ENCODE peak calls at places on chromosomes 6 and 20, in eight cellular contexts. One of them, this sample, is unnamed.

GRCh38 chr20:35515341-35515740 is 14.1 kb downstream of the C20orf173 start:
- DNase-seq in transverse colon: no peak
- DNase-seq in psoas muscle: no peak
- DNase-seq in brain microvascular endothelial cell: no peak
- DNase-seq in AG09309: no peak
- DNase-seq in kidney: no peak
- DNase-seq in neural progenitor cell: no peak
- DNase-seq in AG04450: no peak
- DNase-seq in this sample: no peak

GRCh38 chr20:57442888-57443239 is 51.7 kb downstream of the RBM38 start:
- DNase-seq in transverse colon: no peak
- DNase-seq in psoas muscle: peak; percentile 70
- DNase-seq in brain microvascular endothelial cell: no peak
- DNase-seq in AG09309: no peak
- DNase-seq in kidney: no peak
- DNase-seq in neural progenitor cell: no peak
- DNase-seq in AG04450: no peak
- DNase-seq in this sample: no peak

GRCh38 chr6:147691436-147691835 is 182.9 kb downstream of the SAMD5 start:
- DNase-seq in transverse colon: no peak
- DNase-seq in psoas muscle: no peak
- DNase-seq in brain microvascular endothelial cell: no peak
- DNase-seq in AG09309: no peak
- DNase-seq in kidney: no peak
- DNase-seq in neural progenitor cell: no peak
- DNase-seq in AG04450: no peak
- DNase-seq in this sample: no peak

GRCh38 chr6:24876496-24877465 is 59.0 kb downstream of the RIPOR2 start:
- DNase-seq in transverse colon: no peak
- DNase-seq in psoas muscle: no peak
- DNase-seq in brain microvascular endothelial cell: no peak
- DNase-seq in AG09309: no peak
- DNase-seq in kidney: no peak
- DNase-seq in neural progenitor cell: peak; percentile 20
- DNase-seq in AG04450: no peak
- DNase-seq in this sample: no peak

GRCh38 chr20:6055981-6056569 is 2.2 kb upstream of the LRRN4 start:
- DNase-seq in transverse colon: no peak
- DNase-seq in psoas muscle: no peak
- DNase-seq in brain microvascular endothelial cell: no peak
- DNase-seq in AG09309: no peak
- DNase-seq in kidney: no peak
- DNase-seq in neural progenitor cell: no peak
- DNase-seq in AG04450: no peak
- DNase-seq in this sample: no peak

GRCh38 chr6:119495230-119495683 is 145.7 kb upstream of the MAN1A1 start:
- DNase-seq in transverse colon: peak; percentile 46
- DNase-seq in psoas muscle: no peak
- DNase-seq in brain microvascular endothelial cell: no peak
- DNase-seq in AG09309: no peak
- DNase-seq in kidney: no peak
- DNase-seq in neural progenitor cell: no peak
- DNase-seq in AG04450: no peak
- DNase-seq in this sample: no peak

GRCh38 chr6:73511796-73512195 is 9.0 kb downstream of the EEF1A1 start:
- DNase-seq in transverse colon: no peak
- DNase-seq in psoas muscle: no peak
- DNase-seq in brain microvascular endothelial cell: no peak
- DNase-seq in AG09309: no peak
- DNase-seq in kidney: no peak
- DNase-seq in neural progenitor cell: no peak
- DNase-seq in AG04450: no peak
- DNase-seq in this sample: no peak

GRCh38 chr20:38094373-38094775 is 60.8 kb downstream of the RPRD1B start:
- DNase-seq in transverse colon: peak; percentile 33
- DNase-seq in psoas muscle: peak; percentile 70
- DNase-seq in brain microvascular endothelial cell: peak; percentile 81
- DNase-seq in AG09309: no peak
- DNase-seq in kidney: no peak
- DNase-seq in neural progenitor cell: no peak
- DNase-seq in AG04450: no peak
- DNase-seq in this sample: peak; percentile 76

GRCh38 chr20:37498066-37498702 is 22.9 kb upstream of the NNAT start:
- DNase-seq in transverse colon: no peak
- DNase-seq in psoas muscle: no peak
- DNase-seq in brain microvascular endothelial cell: no peak
- DNase-seq in AG09309: no peak
- DNase-seq in kidney: no peak
- DNase-seq in neural progenitor cell: no peak
- DNase-seq in AG04450: no peak
- DNase-seq in this sample: peak; percentile 23

GRCh38 chr20:13125486-13125885 is 95.6 kb upstream of the ISM1 start:
- DNase-seq in transverse colon: no peak
- DNase-seq in psoas muscle: no peak
- DNase-seq in brain microvascular endothelial cell: no peak
- DNase-seq in AG09309: no peak
- DNase-seq in kidney: no peak
- DNase-seq in neural progenitor cell: no peak
- DNase-seq in AG04450: no peak
- DNase-seq in this sample: no peak

GRCh38 chr6:34247481-34248197 is 1.2 kb downstream of the SMIM29 start:
- DNase-seq in transverse colon: no peak
- DNase-seq in psoas muscle: no peak
- DNase-seq in brain microvascular endothelial cell: no peak
- DNase-seq in AG09309: no peak
- DNase-seq in kidney: peak; percentile 73
- DNase-seq in neural progenitor cell: no peak
- DNase-seq in AG04450: no peak
- DNase-seq in this sample: no peak

GRCh38 chr6:32163559-32164258 is 686 bp upstream of the EGFL8 start:
- DNase-seq in transverse colon: no peak
- DNase-seq in psoas muscle: no peak
- DNase-seq in brain microvascular endothelial cell: no peak
- DNase-seq in AG09309: no peak
- DNase-seq in kidney: peak; percentile 67
- DNase-seq in neural progenitor cell: peak; percentile 43
- DNase-seq in AG04450: no peak
- DNase-seq in this sample: no peak

GRCh38 chr20:32972181-32973076 is 31.8 kb downstream of the SUN5 start:
- DNase-seq in transverse colon: peak; percentile 51
- DNase-seq in psoas muscle: no peak
- DNase-seq in brain microvascular endothelial cell: no peak
- DNase-seq in AG09309: no peak
- DNase-seq in kidney: peak; percentile 59
- DNase-seq in neural progenitor cell: no peak
- DNase-seq in AG04450: no peak
- DNase-seq in this sample: no peak

GRCh38 chr6:52307900-52308372 is 23.4 kb upstream of the MCM3 start:
- DNase-seq in transverse colon: no peak
- DNase-seq in psoas muscle: no peak
- DNase-seq in brain microvascular endothelial cell: no peak
- DNase-seq in AG09309: no peak
- DNase-seq in kidney: no peak
- DNase-seq in neural progenitor cell: no peak
- DNase-seq in AG04450: no peak
- DNase-seq in this sample: no peak

GRCh38 chr20:38270869-38271608 is 10.5 kb upstream of the KIAA1755 start:
- DNase-seq in transverse colon: no peak
- DNase-seq in psoas muscle: peak; percentile 73
- DNase-seq in brain microvascular endothelial cell: peak; percentile 97
- DNase-seq in AG09309: peak; percentile 82
- DNase-seq in kidney: peak; percentile 73
- DNase-seq in neural progenitor cell: no peak
- DNase-seq in AG04450: peak; percentile 92
- DNase-seq in this sample: peak; percentile 97

GRCh38 chr20:34012735-34013134 is 19.0 kb downstream of the RALY start:
- DNase-seq in transverse colon: no peak
- DNase-seq in psoas muscle: no peak
- DNase-seq in brain microvascular endothelial cell: no peak
- DNase-seq in AG09309: no peak
- DNase-seq in kidney: no peak
- DNase-seq in neural progenitor cell: no peak
- DNase-seq in AG04450: no peak
- DNase-seq in this sample: no peak

GRCh38 chr20:53829086-53829703 is 235.6 kb upstream of the ZNF217 start:
- DNase-seq in transverse colon: no peak
- DNase-seq in psoas muscle: no peak
- DNase-seq in brain microvascular endothelial cell: peak; percentile 92
- DNase-seq in AG09309: peak; percentile 97
- DNase-seq in kidney: no peak
- DNase-seq in neural progenitor cell: no peak
- DNase-seq in AG04450: peak; percentile 87
- DNase-seq in this sample: peak; percentile 99

GRCh38 chr6:122495612-122496011 is 24.0 kb upstream of the SERINC1 start:
- DNase-seq in transverse colon: no peak
- DNase-seq in psoas muscle: no peak
- DNase-seq in brain microvascular endothelial cell: no peak
- DNase-seq in AG09309: no peak
- DNase-seq in kidney: no peak
- DNase-seq in neural progenitor cell: no peak
- DNase-seq in AG04450: no peak
- DNase-seq in this sample: no peak

GRCh38 chr6:156718647-156719394 is 58.4 kb upstream of the ARID1B start:
- DNase-seq in transverse colon: peak; percentile 14
- DNase-seq in psoas muscle: peak; percentile 87
- DNase-seq in brain microvascular endothelial cell: peak; percentile 91
- DNase-seq in AG09309: peak; percentile 76
- DNase-seq in kidney: peak; percentile 92
- DNase-seq in neural progenitor cell: peak; percentile 16
- DNase-seq in AG04450: no peak
- DNase-seq in this sample: peak; percentile 58

GRCh38 chr6:35014786-35015185 is 125.7 kb downstream of the ANKS1A start:
- DNase-seq in transverse colon: no peak
- DNase-seq in psoas muscle: no peak
- DNase-seq in brain microvascular endothelial cell: no peak
- DNase-seq in AG09309: no peak
- DNase-seq in kidney: no peak
- DNase-seq in neural progenitor cell: no peak
- DNase-seq in AG04450: no peak
- DNase-seq in this sample: peak; percentile 64

GRCh38 chr6:53517021-53517420 is 27.9 kb downstream of the GCLC start:
- DNase-seq in transverse colon: no peak
- DNase-seq in psoas muscle: no peak
- DNase-seq in brain microvascular endothelial cell: peak; percentile 34
- DNase-seq in AG09309: no peak
- DNase-seq in kidney: no peak
- DNase-seq in neural progenitor cell: no peak
- DNase-seq in AG04450: no peak
- DNase-seq in this sample: no peak

GRCh38 chr6:134077301-134077700 is 24.9 kb upstream of the SLC2A12 start:
- DNase-seq in transverse colon: no peak
- DNase-seq in psoas muscle: no peak
- DNase-seq in brain microvascular endothelial cell: peak; percentile 30
- DNase-seq in AG09309: peak; percentile 5
- DNase-seq in kidney: no peak
- DNase-seq in neural progenitor cell: no peak
- DNase-seq in AG04450: no peak
- DNase-seq in this sample: peak; percentile 32

GRCh38 chr20:24768977-24769675 is 179.9 kb upstream of the CST7 start:
- DNase-seq in transverse colon: no peak
- DNase-seq in psoas muscle: no peak
- DNase-seq in brain microvascular endothelial cell: no peak
- DNase-seq in AG09309: no peak
- DNase-seq in kidney: no peak
- DNase-seq in neural progenitor cell: no peak
- DNase-seq in AG04450: no peak
- DNase-seq in this sample: no peak

GRCh38 chr6:55250400-55250799 is 76.1 kb downstream of the HCRTR2 start:
- DNase-seq in transverse colon: no peak
- DNase-seq in psoas muscle: no peak
- DNase-seq in brain microvascular endothelial cell: no peak
- DNase-seq in AG09309: no peak
- DNase-seq in kidney: no peak
- DNase-seq in neural progenitor cell: no peak
- DNase-seq in AG04450: no peak
- DNase-seq in this sample: no peak

GRCh38 chr6:136069119-136069518 is 181.0 kb downstream of the MTFR2 start:
- DNase-seq in transverse colon: no peak
- DNase-seq in psoas muscle: no peak
- DNase-seq in brain microvascular endothelial cell: peak; percentile 53
- DNase-seq in AG09309: no peak
- DNase-seq in kidney: no peak
- DNase-seq in neural progenitor cell: no peak
- DNase-seq in AG04450: peak; percentile 63
- DNase-seq in this sample: peak; percentile 82

GRCh38 chr20:48620112-48620485 is 207.7 kb downstream of the PREX1 start:
- DNase-seq in transverse colon: no peak
- DNase-seq in psoas muscle: no peak
- DNase-seq in brain microvascular endothelial cell: no peak
- DNase-seq in AG09309: no peak
- DNase-seq in kidney: no peak
- DNase-seq in neural progenitor cell: no peak
- DNase-seq in AG04450: no peak
- DNase-seq in this sample: no peak
- H3K4me3 ChIP-seq in transverse colon: peak overlapping the region; percentile 41
- H3K4me3 ChIP-seq in psoas muscle: no peak overlapping the region
- H3K4me3 ChIP-seq in brain microvascular endothelial cell: no peak overlapping the region
- H3K4me3 ChIP-seq in AG09309: no peak overlapping the region
- H3K4me3 ChIP-seq in kidney: no peak overlapping the region
- H3K4me3 ChIP-seq in neural progenitor cell: no peak overlapping the region
- H3K4me3 ChIP-seq in AG04450: no peak overlapping the region
- H3K4me3 ChIP-seq in this sample: no peak overlapping the region

GRCh38 chr6:127550403-127550802 is 26.6 kb upstream of the C6orf58 start:
- DNase-seq in transverse colon: no peak
- DNase-seq in psoas muscle: no peak
- DNase-seq in brain microvascular endothelial cell: no peak
- DNase-seq in AG09309: peak; percentile 31
- DNase-seq in kidney: no peak
- DNase-seq in neural progenitor cell: no peak
- DNase-seq in AG04450: no peak
- DNase-seq in this sample: peak; percentile 17

GRCh38 chr6:127547909-127548649 is 28.9 kb upstream of the C6orf58 start:
- DNase-seq in transverse colon: no peak
- DNase-seq in psoas muscle: no peak
- DNase-seq in brain microvascular endothelial cell: no peak
- DNase-seq in AG09309: no peak
- DNase-seq in kidney: no peak
- DNase-seq in neural progenitor cell: no peak
- DNase-seq in AG04450: no peak
- DNase-seq in this sample: peak; percentile 43

GRCh38 chr6:127547215-127547614 is 28.1 kb upstream of the MTCL3 start:
- DNase-seq in transverse colon: no peak
- DNase-seq in psoas muscle: no peak
- DNase-seq in brain microvascular endothelial cell: no peak
- DNase-seq in AG09309: no peak
- DNase-seq in kidney: no peak
- DNase-seq in neural progenitor cell: peak; percentile 19
- DNase-seq in AG04450: no peak
- DNase-seq in this sample: peak; percentile 32
- TF ChIP-seq CTCF in transverse colon: no peak
- TF ChIP-seq CTCF in psoas muscle: peak; percentile 8
- TF ChIP-seq CTCF in brain microvascular endothelial cell: peak; percentile 60
- TF ChIP-seq CTCF in AG09309: peak; percentile 38
- TF ChIP-seq CTCF in kidney: no peak
- TF ChIP-seq CTCF in neural progenitor cell: peak; percentile 59
- TF ChIP-seq CTCF in AG04450: peak; percentile 30
- TF ChIP-seq CTCF in this sample: peak; percentile 55

GRCh38 chr6:63597142-63598000 is 25.1 kb downstream of the LOC128125822 start:
- DNase-seq in transverse colon: no peak
- DNase-seq in psoas muscle: no peak
- DNase-seq in brain microvascular endothelial cell: no peak
- DNase-seq in AG09309: no peak
- DNase-seq in kidney: no peak
- DNase-seq in neural progenitor cell: no peak
- DNase-seq in AG04450: no peak
- DNase-seq in this sample: no peak
- H3K4me3 ChIP-seq in transverse colon: peak overlapping the region; percentile 62
- H3K4me3 ChIP-seq in psoas muscle: peak overlapping the region; percentile 75
- H3K4me3 ChIP-seq in brain microvascular endothelial cell: peak overlapping the region; percentile 63
- H3K4me3 ChIP-seq in AG09309: no peak overlapping the region
- H3K4me3 ChIP-seq in kidney: peak overlapping the region; percentile 83
- H3K4me3 ChIP-seq in neural progenitor cell: peak overlapping the region; percentile 70
- H3K4me3 ChIP-seq in AG04450: no peak overlapping the region
- H3K4me3 ChIP-seq in this sample: peak overlapping the region; percentile 47

GRCh38 chr6:70210462-70210861 is 92.4 kb downstream of the COL9A1 start:
- DNase-seq in transverse colon: no peak
- DNase-seq in psoas muscle: no peak
- DNase-seq in brain microvascular endothelial cell: no peak
- DNase-seq in AG09309: no peak
- DNase-seq in kidney: no peak
- DNase-seq in neural progenitor cell: no peak
- DNase-seq in AG04450: no peak
- DNase-seq in this sample: no peak
- TF ChIP-seq CTCF in transverse colon: peak; percentile 25
- TF ChIP-seq CTCF in psoas muscle: peak; percentile 17
- TF ChIP-seq CTCF in brain microvascular endothelial cell: peak; percentile 41
- TF ChIP-seq CTCF in AG09309: peak; percentile 10
- TF ChIP-seq CTCF in kidney: peak; percentile 7
- TF ChIP-seq CTCF in neural progenitor cell: peak; percentile 53
- TF ChIP-seq CTCF in AG04450: peak; percentile 35
- TF ChIP-seq CTCF in this sample: peak; percentile 21

This sample was measured in cardiac fibroblast.